ENCODE peak calls at places on chromosomes 4 and X, in six cellular contexts. One of them, this sample, is unnamed.

GRCh38 chrX:103440621-103441020 is 64.3 kb downstream of the BEX3 start:
- DNase-seq in AG08396: no peak
- DNase-seq in ELR: no peak
- DNase-seq in heart left ventricle: no peak
- DNase-seq in T-helper 9 cell: no peak
- DNase-seq in D341Med: no peak
- DNase-seq in this sample: no peak

GRCh38 chrX:71183341-71183740 is 38.7 kb downstream of the NLGN3 start:
- DNase-seq in AG08396: no peak
- DNase-seq in ELR: no peak
- DNase-seq in heart left ventricle: no peak
- DNase-seq in T-helper 9 cell: no peak
- DNase-seq in D341Med: no peak
- DNase-seq in this sample: no peak

GRCh38 chrX:47158131-47158530 is 13.1 kb downstream of the RBM10 start:
- DNase-seq in AG08396: no peak
- DNase-seq in ELR: no peak
- DNase-seq in heart left ventricle: no peak
- DNase-seq in T-helper 9 cell: no peak
- DNase-seq in D341Med: no peak
- DNase-seq in this sample: no peak

GRCh38 chr4:82890602-82890912 is 396 bp downstream of the SEC31A start:
- DNase-seq in AG08396: no peak
- DNase-seq in ELR: no peak
- DNase-seq in heart left ventricle: no peak
- DNase-seq in T-helper 9 cell: no peak
- DNase-seq in D341Med: no peak
- DNase-seq in this sample: no peak

GRCh38 chr4:168514249-168514852 is 17.5 kb downstream of the PALLD start:
- DNase-seq in AG08396: no peak
- DNase-seq in ELR: peak; percentile 68
- DNase-seq in heart left ventricle: no peak
- DNase-seq in T-helper 9 cell: no peak
- DNase-seq in D341Med: no peak
- DNase-seq in this sample: no peak

GRCh38 chr4:182141046-182141445 is 102.2 kb upstream of the TENM3 start:
- DNase-seq in AG08396: no peak
- DNase-seq in ELR: no peak
- DNase-seq in heart left ventricle: no peak
- DNase-seq in T-helper 9 cell: no peak
- DNase-seq in D341Med: no peak
- DNase-seq in this sample: no peak

GRCh38 chr4:168734703-168735688 is 238.1 kb downstream of the PALLD start:
- DNase-seq in AG08396: no peak
- DNase-seq in ELR: no peak
- DNase-seq in heart left ventricle: no peak
- DNase-seq in T-helper 9 cell: no peak
- DNase-seq in D341Med: no peak
- DNase-seq in this sample: no peak

GRCh38 chr4:148445071-148445902 is 3.1 kb upstream of the NR3C2 start:
- DNase-seq in AG08396: peak; percentile 57
- DNase-seq in ELR: peak; percentile 39
- DNase-seq in heart left ventricle: peak; percentile 73
- DNase-seq in T-helper 9 cell: peak; percentile 76
- DNase-seq in D341Med: peak; percentile 78
- DNase-seq in this sample: no peak

GRCh38 chr4:138184881-138185280 is 57.3 kb downstream of the SLC7A11 start:
- DNase-seq in AG08396: no peak
- DNase-seq in ELR: no peak
- DNase-seq in heart left ventricle: no peak
- DNase-seq in T-helper 9 cell: no peak
- DNase-seq in D341Med: no peak
- DNase-seq in this sample: no peak

GRCh38 chrX:29671426-29671825 is 543.9 kb upstream of the MAGEB2 start:
- DNase-seq in AG08396: no peak
- DNase-seq in ELR: no peak
- DNase-seq in heart left ventricle: no peak
- DNase-seq in T-helper 9 cell: no peak
- DNase-seq in D341Med: no peak
- DNase-seq in this sample: no peak

GRCh38 chr4:26048378-26048882 is 134.4 kb downstream of the SMIM20 start:
- DNase-seq in AG08396: peak; percentile 90
- DNase-seq in ELR: peak; percentile 89
- DNase-seq in heart left ventricle: peak; percentile 51
- DNase-seq in T-helper 9 cell: no peak
- DNase-seq in D341Med: no peak
- DNase-seq in this sample: peak; percentile 74

GRCh38 chrX:118182050-118182449 is 65.4 kb upstream of the KLHL13 start:
- DNase-seq in AG08396: no peak
- DNase-seq in ELR: no peak
- DNase-seq in heart left ventricle: no peak
- DNase-seq in T-helper 9 cell: no peak
- DNase-seq in D341Med: no peak
- DNase-seq in this sample: no peak

GRCh38 chr4:110475881-110476818 is at the start of gene ENPEP:
- DNase-seq in AG08396: no peak
- DNase-seq in ELR: peak; percentile 24
- DNase-seq in heart left ventricle: peak; percentile 64
- DNase-seq in T-helper 9 cell: no peak
- DNase-seq in D341Med: no peak
- DNase-seq in this sample: no peak

GRCh38 chrX:23364416-23364815 is 29.8 kb downstream of the PTCHD1 start:
- DNase-seq in AG08396: no peak
- DNase-seq in ELR: no peak
- DNase-seq in heart left ventricle: no peak
- DNase-seq in T-helper 9 cell: no peak
- DNase-seq in D341Med: no peak
- DNase-seq in this sample: no peak

This sample was measured in AG04450.